ENCODE peak calls at places on chromosome 22, in six cellular contexts. O, X, U, N, V and I are unnamed samples.

GRCh38 chr22:49363526-49364230 is 464.0 kb downstream of the BRD1 start:
- DNase-seq in O (no peak), X (no peak), U (no peak), N (peak), V (no peak), I (no peak)

GRCh38 chr22:39434243-39434653 is 22.6 kb upstream of the MGAT3 start:
- DNase-seq in O (no peak), X (no peak), U (no peak), N (no peak), V (no peak), I (peak)

GRCh38 chr22:31248138-31248745 is 36.1 kb downstream of the LIMK2 start:
- DNase-seq in O (no peak), X (peak), U (peak), N (peak), V (peak), I (peak)

GRCh38 chr22:19035474-19036228 is 86.6 kb downstream of the DGCR2 start:
- DNase-seq in O (no peak), X (no peak), U (peak), N (no peak), V (no peak), I (no peak)

GRCh38 chr22:27992294-27993165 is 73.5 kb upstream of the PITPNB start:
- DNase-seq in O (no peak), X (no peak), U (no peak), N (no peak), V (no peak), I (no peak)

GRCh38 chr22:38750104-38750503 is 5.7 kb downstream of the SUN2 start:
- DNase-seq in O (no peak), X (no peak), U (no peak), N (no peak), V (no peak), I (no peak)

GRCh38 chr22:32079110-32080089 is 36.3 kb downstream of the SLC5A1 start:
- DNase-seq in O (peak), X (peak), U (no peak), N (no peak), V (no peak), I (peak)

GRCh38 chr22:44710474-44711235 is 8.7 kb downstream of the PRR5 start:
- DNase-seq in O (no peak), X (no peak), U (no peak), N (no peak), V (no peak), I (no peak)

GRCh38 chr22:46574993-46575914 is 37.8 kb upstream of the CELSR1 start:
- DNase-seq in O (peak), X (peak), U (peak), N (peak), V (peak), I (no peak)

GRCh38 chr22:46848227-46848626 is 85.8 kb downstream of the TBC1D22A start:
- DNase-seq in O (no peak), X (peak), U (no peak), N (no peak), V (no peak), I (peak)

GRCh38 chr22:28023036-28023435 is 104.0 kb upstream of the PITPNB start:
- DNase-seq in O (no peak), X (no peak), U (no peak), N (no peak), V (no peak), I (no peak)

GRCh38 chr22:44430716-44431115 is 67.3 kb downstream of the RTL6 start:
- DNase-seq in O (no peak), X (no peak), U (no peak), N (no peak), V (no peak), I (no peak)

GRCh38 chr22:45525480-45525879 is 22.8 kb downstream of the FBLN1 start:
- DNase-seq in O (no peak), X (no peak), U (no peak), N (no peak), V (no peak), I (no peak)

GRCh38 chr22:43706558-43707328 is 105.4 kb downstream of the EFCAB6 start:
- DNase-seq in O (no peak), X (no peak), U (no peak), N (no peak), V (no peak), I (no peak)

GRCh38 chr22:30459206-30460052 is 12.4 kb downstream of the SEC14L3 start:
- DNase-seq in O (no peak), X (peak), U (peak), N (no peak), V (peak), I (peak)

GRCh38 chr22:46018859-46019258 is 41.9 kb upstream of the WNT7B start:
- DNase-seq in O (no peak), X (peak), U (no peak), N (no peak), V (no peak), I (no peak)

GRCh38 chr22:46054091-46054877 is 77.3 kb upstream of the WNT7B start:
- DNase-seq in O (no peak), X (peak), U (no peak), N (peak), V (peak), I (peak)

GRCh38 chr22:44331881-44332714 is 19.3 kb upstream of the SHISAL1 start:
- DNase-seq in O (no peak), X (peak), U (peak), N (peak), V (no peak), I (peak)

DNA sequence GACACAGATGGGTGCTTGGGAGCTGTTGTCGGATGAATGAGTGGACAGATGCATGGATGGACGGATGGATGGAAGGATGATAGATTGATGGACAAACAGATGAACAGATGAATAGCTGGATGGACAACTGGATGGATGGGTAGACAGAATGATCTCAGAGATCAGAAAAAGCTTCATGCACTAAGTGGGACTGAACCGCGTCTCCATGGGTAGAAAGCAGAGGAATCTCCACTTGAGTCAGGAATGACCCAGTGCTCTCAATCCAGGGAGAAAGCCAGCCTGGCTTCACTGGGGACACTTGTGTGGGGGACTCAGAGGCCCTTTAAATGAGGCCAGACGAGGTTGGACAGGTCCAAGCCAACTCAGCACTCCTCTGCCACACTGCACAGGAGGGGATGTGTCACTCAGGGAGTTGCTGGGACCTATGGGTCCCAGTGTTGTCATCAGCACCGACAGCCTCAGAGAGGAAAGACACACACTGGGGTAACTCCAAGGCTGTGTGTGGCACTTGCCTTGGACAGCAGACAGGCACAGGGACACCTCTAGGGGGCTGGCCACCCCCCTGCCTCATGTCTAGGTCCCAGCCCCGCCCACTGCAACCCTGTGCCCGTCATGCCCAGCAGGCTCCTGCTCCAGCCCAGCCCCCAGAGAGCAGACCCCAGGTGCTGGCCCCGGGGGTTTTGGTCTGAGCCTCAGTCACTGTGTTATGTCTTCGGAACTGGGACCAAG is 5.6 kb downstream of the IGLL5 start:
- DNase-seq in O (no peak), X (no peak), U (no peak), N (no peak), V (peak), I (no peak)
- H3K9ac ChIP-seq in O (no peak), X (no peak), U (no peak), N (no peak), V (peak), I (no peak)

GRCh38 chr22:33296941-33297340 is 238.8 kb upstream of the SYN3 start:
- DNase-seq in O (no peak), X (no peak), U (no peak), N (no peak), V (no peak), I (no peak)
- TF ChIP-seq EZH2phosphoT487 in O (no peak), X (no peak), U (no peak), N (no peak), V (no peak), I (no peak)

DNA sequence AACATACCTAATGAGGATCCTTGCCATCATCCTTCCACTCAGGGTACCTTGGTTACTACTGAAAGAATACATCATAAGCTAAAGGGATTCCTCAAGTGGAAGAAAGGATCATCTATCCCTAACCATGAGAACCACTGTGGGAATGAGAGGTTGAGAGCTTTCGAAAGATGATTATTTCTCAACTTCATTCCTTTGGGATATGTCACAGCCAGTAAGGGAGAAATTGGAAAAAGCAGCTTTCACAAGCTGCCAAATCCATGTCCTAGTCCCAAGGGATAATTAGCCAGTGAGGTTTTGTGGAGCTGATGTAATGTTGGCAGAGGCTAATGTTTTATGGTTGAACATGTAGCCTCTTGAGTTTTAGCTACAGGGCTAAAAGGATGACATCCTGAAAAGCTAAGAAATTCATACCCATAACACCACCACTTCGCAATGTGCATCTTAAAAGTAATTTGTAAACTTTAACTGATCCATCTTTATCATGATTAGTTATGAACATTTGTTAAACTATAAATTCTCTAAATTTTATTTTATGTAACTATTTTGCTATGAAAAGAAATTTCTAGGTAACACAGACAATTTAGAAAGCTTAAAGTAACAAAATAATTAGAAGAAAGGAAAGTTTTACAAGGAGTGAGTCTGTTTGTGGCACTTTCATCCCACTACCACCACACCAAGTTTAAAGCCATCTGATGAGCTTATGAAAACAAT is 123.9 kb downstream of the MRTFA start:
- DNase-seq in O (no peak), X (peak), U (no peak), N (no peak), V (no peak), I (peak)
- H3K4me2 ChIP-seq in O (no peak), X (no peak), U (no peak), N (no peak), V (no peak), I (peak)

DNA sequence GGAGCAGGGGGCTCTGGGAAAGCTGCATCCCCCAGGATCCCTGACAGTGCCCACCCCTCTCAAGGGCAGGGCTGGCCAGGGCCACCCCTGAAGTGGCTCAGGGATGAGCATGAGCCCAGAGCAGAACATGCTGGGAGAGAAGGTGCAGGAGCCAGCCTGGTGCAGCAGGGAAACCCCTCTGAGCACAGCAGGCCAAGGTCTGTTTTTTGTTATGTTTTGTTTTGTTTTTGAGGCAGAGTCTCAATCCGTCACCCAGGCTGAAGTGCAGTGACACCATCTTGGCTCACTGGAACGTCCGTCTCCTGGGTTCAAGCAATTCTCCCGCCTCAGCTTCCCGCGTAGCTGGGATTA is 792 bp upstream of the SBF1 start:
- DNase-seq in O (no peak), X (no peak), U (no peak), N (no peak), V (no peak), I (no peak)
- H3K9ac ChIP-seq in O (peak), X (peak), U (no peak), N (peak), V (peak), I (peak)

DNA sequence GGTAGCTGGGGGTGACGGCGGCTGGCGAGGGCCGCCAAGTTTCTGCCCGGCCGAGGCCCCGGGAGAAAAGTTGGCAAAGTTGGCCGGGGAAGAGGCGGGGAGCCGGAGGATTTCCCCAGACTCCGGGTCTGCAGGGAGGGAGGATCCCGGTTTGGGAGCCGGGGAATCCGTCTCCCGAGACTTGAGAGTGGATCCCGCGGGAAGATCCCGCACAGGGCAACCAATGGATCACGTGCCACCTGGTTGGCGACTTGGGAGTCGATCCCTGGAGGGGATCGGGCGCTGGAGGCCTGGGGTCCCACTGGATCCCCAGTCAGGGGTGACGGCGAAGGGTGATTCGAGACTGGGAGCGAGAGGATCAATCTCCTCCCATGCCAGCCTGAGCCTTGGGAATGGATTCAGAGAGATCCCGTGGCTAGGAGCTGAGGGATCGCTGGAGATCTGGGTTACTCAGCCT is 349 bp downstream of the KIAA1671 start:
- DNase-seq in O (peak), X (peak), U (peak), N (peak), V (no peak), I (peak)
- TF ChIP-seq EZH2phosphoT487 in O (no peak), X (no peak), U (no peak), N (no peak), V (no peak), I (peak)

DNA sequence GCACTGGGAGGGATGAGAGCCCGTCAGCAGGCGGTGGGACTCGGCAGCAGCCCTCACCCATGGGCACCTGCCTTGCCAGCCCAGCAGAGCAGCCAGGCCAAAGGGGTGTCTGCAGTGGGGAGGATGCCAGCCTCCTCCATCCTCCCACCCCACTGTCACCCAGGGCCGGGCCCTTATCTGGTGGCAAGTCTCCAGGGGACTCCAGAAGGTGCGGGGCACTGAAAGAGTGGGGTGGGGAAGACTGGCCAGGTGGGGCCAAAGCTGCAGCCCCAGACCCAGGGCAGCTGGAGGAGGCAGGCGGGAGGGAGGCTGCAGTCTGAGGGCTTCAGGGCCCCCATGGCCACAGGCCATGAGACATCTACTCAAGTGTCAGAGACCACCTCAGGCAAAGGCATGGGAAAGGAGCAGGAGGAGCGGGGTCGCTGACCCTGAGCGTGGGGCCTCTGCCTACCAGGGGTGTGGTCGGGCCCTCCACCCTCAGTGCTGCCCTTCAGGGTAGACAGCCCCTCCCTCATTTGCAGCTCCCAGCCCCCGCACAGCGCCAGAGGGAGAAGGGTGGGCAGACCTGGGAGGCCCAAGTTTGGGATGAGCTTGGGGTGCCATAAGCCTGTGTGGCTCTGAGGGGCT is 3.5 kb downstream of the DGCR6L start:
- DNase-seq in O (no peak), X (no peak), U (peak), N (no peak), V (no peak), I (no peak)
- H3K4me2 ChIP-seq in O (no peak), X (no peak), U (no peak), N (no peak), V (no peak), I (no peak)

GRCh38 chr22:41096391-41096790 is 4.0 kb downstream of the EP300 start:
- DNase-seq in O (no peak), X (no peak), U (no peak), N (no peak), V (no peak), I (no peak)
- H3K9ac ChIP-seq in O (no peak), X (no peak), U (no peak), N (no peak), V (no peak), I (no peak)

GRCh38 chr22:35488513-35488912 is 52.1 kb upstream of the RASD2 start:
- DNase-seq in O (no peak), X (no peak), U (no peak), N (no peak), V (no peak), I (no peak)
- TF ChIP-seq EZH2phosphoT487 in O (no peak), X (no peak), U (no peak), N (no peak), V (no peak), I (no peak)

GRCh38 chr22:33354928-33355327 is 296.7 kb upstream of the SYN3 start:
- DNase-seq in O (no peak), X (no peak), U (no peak), N (no peak), V (no peak), I (peak)
- H3K4me2 ChIP-seq in O (no peak), X (no peak), U (no peak), N (no peak), V (no peak), I (no peak)